ENCODE peak calls at places on chromosomes 13 and 19, in eight cellular contexts. E is HFF-Myc; L is GM23338; Z is bronchial epithelial cell; Y is transverse colon; F is endodermal cell; U is cardiac muscle cell; C is CD8-positive, alpha-beta T cell. V is an unnamed sample.

GRCh38 chr13:50450279-50450678 is 393.2 kb downstream of the DLEU7 start:
- DNase-seq in E (no peak), L (no peak), Z (no peak), Y (no peak), F (no peak), U (no peak), C (no peak), V (no peak)

GRCh38 chr19:8342684-8343482 is at the start of gene KANK3:
- DNase-seq in E (peak), L (peak), Z (peak), Y (peak), F (peak), U (peak), C (peak), V (peak)

GRCh38 chr13:56975647-56976046 is 165.1 kb upstream of the PRR20A start:
- DNase-seq in E (no peak), L (peak), Z (no peak), Y (no peak), F (no peak), U (no peak), C (no peak), V (no peak)

GRCh38 chr13:50128406-50129048 is 113.3 kb downstream of the KCNRG start:
- DNase-seq in E (no peak), L (peak), Z (no peak), Y (no peak), F (peak), U (no peak), C (no peak), V (no peak)

GRCh38 chr13:66994097-66994496 is 236.0 kb downstream of the PCDH9 start:
- DNase-seq in E (no peak), L (peak), Z (peak), Y (peak), F (peak), U (peak), C (no peak), V (no peak)

GRCh38 chr19:41944336-41944735 is 14.8 kb downstream of the RABAC1 start:
- DNase-seq in E (no peak), L (no peak), Z (no peak), Y (no peak), F (no peak), U (no peak), C (no peak), V (no peak)

GRCh38 chr19:57941593-57941992 is 5.9 kb downstream of the ZNF256 start:
- DNase-seq in E (no peak), L (no peak), Z (no peak), Y (no peak), F (no peak), U (no peak), C (no peak), V (no peak)

GRCh38 chr19:11130824-11131455 is 24.6 kb downstream of the SPC24 start:
- DNase-seq in E (no peak), L (peak), Z (no peak), Y (peak), F (peak), U (peak), C (peak), V (no peak)

GRCh38 chr13:31703780-31704179 is 35.5 kb upstream of the RXFP2 start:
- DNase-seq in E (no peak), L (no peak), Z (no peak), Y (no peak), F (no peak), U (no peak), C (no peak), V (no peak)

GRCh38 chr13:76720416-76720815 is 165.8 kb downstream of the KCTD12 start:
- DNase-seq in E (no peak), L (no peak), Z (no peak), Y (no peak), F (no peak), U (no peak), C (no peak), V (no peak)

GRCh38 chr13:112652512-112653458 is 37.1 kb upstream of the ATP11A start:
- DNase-seq in E (no peak), L (no peak), Z (peak), Y (no peak), F (no peak), U (no peak), C (no peak), V (no peak)

GRCh38 chr19:15241259-15241658 is 9.0 kb upstream of the EPHX3 start:
- DNase-seq in E (no peak), L (no peak), Z (no peak), Y (no peak), F (no peak), U (no peak), C (no peak), V (no peak)

GRCh38 chr13:23790591-23791170 is 98.5 kb downstream of the MIPEP start:
- DNase-seq in E (peak), L (no peak), Z (no peak), Y (no peak), F (no peak), U (no peak), C (no peak), V (peak)

DNA sequence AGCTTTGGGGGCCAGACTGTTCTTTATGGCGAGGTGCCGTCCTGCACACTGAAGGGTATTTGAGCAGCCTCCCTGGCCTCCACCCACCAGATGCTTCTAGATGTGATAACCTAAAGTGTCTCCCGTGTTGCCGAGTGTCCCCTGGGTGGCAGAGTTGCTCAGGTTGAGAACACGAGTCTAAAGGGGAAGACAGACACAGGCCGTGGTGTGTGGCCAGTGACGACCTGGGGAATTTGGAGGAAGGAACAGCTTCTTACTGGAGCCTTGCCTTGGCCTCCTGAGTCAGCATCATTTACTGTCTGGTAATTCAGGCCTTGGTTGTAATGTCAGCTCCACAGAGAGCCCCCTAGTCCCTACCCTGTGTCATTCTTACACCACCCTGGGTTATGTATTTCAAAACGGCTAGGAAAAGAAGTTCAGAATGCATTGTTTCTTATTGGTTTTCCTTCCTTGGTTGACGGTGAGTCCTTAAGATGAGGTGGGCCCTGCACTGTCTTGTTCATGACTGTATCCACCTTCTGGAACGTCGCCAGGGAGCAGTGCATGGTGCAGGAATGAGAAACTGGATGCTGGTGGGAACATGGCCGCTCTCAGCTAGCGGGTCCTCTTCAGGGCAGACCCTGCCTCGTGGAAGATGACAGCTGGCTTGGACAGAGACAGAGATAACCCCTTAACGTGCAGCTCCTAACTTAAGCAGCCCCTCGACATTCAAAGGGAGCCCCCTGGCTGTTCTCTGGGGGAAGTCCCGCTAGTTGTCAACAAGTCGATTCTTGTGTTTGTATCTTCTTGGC is 7.1 kb downstream of the SIN3B start:
- DNase-seq in E (no peak), L (peak), Z (peak), Y (peak), F (peak), U (no peak), C (no peak), V (no peak)
- TF ChIP-seq CTCF in E (peak), L (peak), Z (no peak), Y (no peak), F (peak), U (peak), C (no peak), V (no peak)

GRCh38 chr13:47837104-47837880 is 163.8 kb downstream of the SUCLA2 start:
- DNase-seq in E (no peak), L (peak), Z (no peak), Y (no peak), F (no peak), U (no peak), C (no peak), V (no peak)
- H3K4me3 ChIP-seq in E (no peak), L (no peak), Z (no peak), Y (no peak), F (no peak), U (no peak), C (no peak), V (no peak)

DNA sequence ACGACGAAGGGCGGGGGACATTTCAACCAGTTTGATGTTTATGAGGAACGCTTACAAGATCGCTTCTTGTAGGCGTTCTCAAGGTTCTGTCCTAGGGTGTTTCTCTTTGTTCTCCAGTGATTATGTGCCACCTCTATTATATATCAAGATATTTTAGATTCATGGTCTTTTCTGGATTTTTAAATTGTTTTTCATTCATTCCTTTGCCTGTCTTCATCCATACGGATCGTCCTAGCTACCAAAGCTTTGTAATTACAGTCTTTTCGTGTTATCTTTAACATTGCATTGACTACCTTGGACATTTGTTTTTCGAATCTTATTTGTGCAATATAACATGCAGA is 342 bp upstream of the EID2 start:
- DNase-seq in E (no peak), L (no peak), Z (no peak), Y (no peak), F (no peak), U (no peak), C (no peak), V (no peak)
- TF ChIP-seq CTCF in E (no peak), L (no peak), Z (no peak), Y (no peak), F (no peak), U (no peak), C (peak), V (no peak)

GRCh38 chr19:3135961-3136683 is at the start of gene GNA15:
- DNase-seq in E (no peak), L (no peak), Z (peak), Y (peak), F (peak), U (no peak), C (no peak), V (no peak)
- H3K4me3 ChIP-seq in E (no peak), L (no peak), Z (peak), Y (peak), F (no peak), U (no peak), C (no peak), V (no peak)

GRCh38 chr19:34429553-34429952 is 1.4 kb downstream of the UBA2 start:
- DNase-seq in E (no peak), L (no peak), Z (no peak), Y (no peak), F (no peak), U (no peak), C (no peak), V (no peak)
- TF ChIP-seq CTCF in E (no peak), L (no peak), Z (no peak), Y (no peak), F (no peak), U (no peak), C (no peak), V (no peak)

DNA sequence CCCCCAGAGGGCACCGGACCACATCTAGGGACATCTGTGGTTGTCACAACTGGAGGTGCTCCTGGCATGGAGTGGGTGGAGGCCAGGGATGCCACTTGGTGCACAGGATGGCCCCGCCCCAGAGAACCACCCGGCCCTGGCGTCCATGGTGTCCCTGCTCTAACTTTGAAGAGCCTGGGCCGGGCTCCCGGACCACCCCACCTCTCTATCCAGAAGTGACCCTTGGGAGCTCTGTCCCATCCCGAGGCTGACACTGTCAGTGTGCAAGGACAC is 22.9 kb upstream of the MYDGF start:
- DNase-seq in E (no peak), L (no peak), Z (no peak), Y (no peak), F (no peak), U (no peak), C (no peak), V (no peak)
- H3K4me3 ChIP-seq in E (no peak), L (no peak), Z (no peak), Y (no peak), F (no peak), U (no peak), C (no peak), V (no peak)

V was measured in AG04449.